ENCODE peak calls at places on chromosomes 6 and 20, in five cellular contexts. One of them, this sample, is unnamed.
A peak's percentile ranks its signal among the peaks of the same experiment; 100 is the strongest.

GRCh38 chr6:54419885-54420284 is 111.6 kb downstream of the TINAG start:
- DNase-seq in PC-3: peak; percentile 86
- DNase-seq in mammary epithelial cell: peak; percentile 91
- DNase-seq in hepatocyte: peak; percentile 11
- DNase-seq in neural progenitor cell: no peak
- DNase-seq in this sample: peak; percentile 91

GRCh38 chr6:145034664-145035063 is 700.7 kb downstream of the EPM2A start:
- DNase-seq in PC-3: no peak
- DNase-seq in hepatocyte: no peak
- DNase-seq in neural progenitor cell: no peak
- DNase-seq in mammary epithelial cell: no peak
- DNase-seq in this sample: peak; percentile 57

GRCh38 chr6:195861-196360 is 96.4 kb upstream of the DUSP22 start:
- DNase-seq in PC-3: no peak
- DNase-seq in mammary epithelial cell: no peak
- DNase-seq in hepatocyte: peak; percentile 36
- DNase-seq in neural progenitor cell: no peak
- DNase-seq in this sample: peak; percentile 20

GRCh38 chr6:6588924-6589696 is 590 bp downstream of the LY86 start:
- DNase-seq in neural progenitor cell: no peak
- DNase-seq in PC-3: no peak
- DNase-seq in mammary epithelial cell: no peak
- DNase-seq in hepatocyte: no peak
- DNase-seq in this sample: no peak

GRCh38 chr6:25169551-25170335 is 109.4 kb upstream of the CARMIL1 start:
- DNase-seq in PC-3: no peak
- DNase-seq in hepatocyte: no peak
- DNase-seq in mammary epithelial cell: no peak
- DNase-seq in neural progenitor cell: no peak
- DNase-seq in this sample: peak; percentile 66

GRCh38 chr6:123616942-123617341 is 19.8 kb downstream of the TRDN start:
- DNase-seq in mammary epithelial cell: no peak
- DNase-seq in hepatocyte: no peak
- DNase-seq in neural progenitor cell: no peak
- DNase-seq in PC-3: no peak
- DNase-seq in this sample: no peak

GRCh38 chr6:118743744-118744143 is 92.4 kb upstream of the CEP85L start:
- DNase-seq in neural progenitor cell: no peak
- DNase-seq in mammary epithelial cell: no peak
- DNase-seq in PC-3: no peak
- DNase-seq in hepatocyte: no peak
- DNase-seq in this sample: peak; percentile 55

GRCh38 chr20:12056836-12057235 is 139.1 kb downstream of the BTBD3 start:
- DNase-seq in hepatocyte: peak; percentile 27
- DNase-seq in neural progenitor cell: peak; percentile 53
- DNase-seq in mammary epithelial cell: no peak
- DNase-seq in PC-3: no peak
- DNase-seq in this sample: peak; percentile 12

GRCh38 chr6:40325791-40326190 is 261.4 kb downstream of the LRFN2 start:
- DNase-seq in mammary epithelial cell: no peak
- DNase-seq in neural progenitor cell: no peak
- DNase-seq in hepatocyte: no peak
- DNase-seq in PC-3: no peak
- DNase-seq in this sample: no peak

GRCh38 chr6:98931710-98932109 is 16.0 kb downstream of the FBXL4 start:
- DNase-seq in hepatocyte: no peak
- DNase-seq in mammary epithelial cell: no peak
- DNase-seq in neural progenitor cell: peak; percentile 5
- DNase-seq in PC-3: no peak
- DNase-seq in this sample: no peak

GRCh38 chr6:40912158-40912946 is 126.7 kb downstream of the UNC5CL start:
- DNase-seq in mammary epithelial cell: peak; percentile 87
- DNase-seq in hepatocyte: peak; percentile 60
- DNase-seq in neural progenitor cell: peak; percentile 51
- DNase-seq in PC-3: peak; percentile 63
- DNase-seq in this sample: no peak

GRCh38 chr6:42404494-42404893 is 47.2 kb downstream of the TRERF1 start:
- DNase-seq in PC-3: peak; percentile 90
- DNase-seq in neural progenitor cell: peak; percentile 40
- DNase-seq in mammary epithelial cell: peak; percentile 72
- DNase-seq in hepatocyte: peak; percentile 80
- DNase-seq in this sample: peak; percentile 65

GRCh38 chr6:2229742-2230141 is 15.7 kb downstream of the GMDS start:
- DNase-seq in mammary epithelial cell: no peak
- DNase-seq in neural progenitor cell: peak; percentile 25
- DNase-seq in PC-3: no peak
- DNase-seq in hepatocyte: no peak
- DNase-seq in this sample: no peak

GRCh38 chr6:79111549-79111948 is 33.5 kb upstream of the PHIP start:
- DNase-seq in PC-3: no peak
- DNase-seq in neural progenitor cell: no peak
- DNase-seq in hepatocyte: no peak
- DNase-seq in mammary epithelial cell: no peak
- DNase-seq in this sample: no peak
- H2AFZ ChIP-seq in PC-3: no peak overlapping the region
- H2AFZ ChIP-seq in neural progenitor cell: no peak overlapping the region
- H2AFZ ChIP-seq in hepatocyte: no peak overlapping the region
- H2AFZ ChIP-seq in mammary epithelial cell: no peak overlapping the region
- H2AFZ ChIP-seq in this sample: no peak overlapping the region

GRCh38 chr6:151322570-151322969 is 68.8 kb downstream of the ZBTB2 start:
- DNase-seq in neural progenitor cell: no peak
- DNase-seq in mammary epithelial cell: peak; percentile 9
- DNase-seq in PC-3: peak; percentile 28
- DNase-seq in hepatocyte: no peak
- DNase-seq in this sample: no peak
- H3K27ac ChIP-seq in neural progenitor cell: no peak overlapping the region
- H3K27ac ChIP-seq in mammary epithelial cell: no peak overlapping the region
- H3K27ac ChIP-seq in PC-3: peak overlapping the region; percentile 87
- H3K27ac ChIP-seq in hepatocyte: no peak overlapping the region
- H3K27ac ChIP-seq in this sample: no peak overlapping the region

DNA sequence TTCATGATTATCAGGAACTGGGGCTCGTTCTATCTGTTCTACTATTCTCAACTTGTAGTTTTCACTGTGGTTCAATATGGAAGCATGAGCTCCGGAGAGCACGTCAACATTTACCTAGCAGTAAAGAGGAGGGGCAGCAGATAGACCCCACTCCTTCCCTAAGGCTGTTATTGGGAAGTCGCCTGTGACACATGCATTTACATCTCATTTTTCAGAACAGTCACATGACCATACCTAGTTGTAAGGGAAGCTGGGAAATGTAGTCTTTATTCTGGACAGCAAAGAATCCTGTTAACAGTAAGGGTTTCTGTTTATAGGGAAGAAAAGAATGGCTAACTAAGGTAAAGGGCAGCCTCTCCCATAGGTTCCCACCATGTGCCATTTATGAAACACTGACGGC is 158.3 kb downstream of the ZFP64 start:
- DNase-seq in neural progenitor cell: no peak
- DNase-seq in hepatocyte: peak; percentile 13
- DNase-seq in PC-3: no peak
- DNase-seq in mammary epithelial cell: no peak
- DNase-seq in this sample: no peak
- H3K79me2 ChIP-seq in neural progenitor cell: no peaks in the 10 kb centered on the region
- H3K79me2 ChIP-seq in hepatocyte: no peaks in the 10 kb centered on the region
- H3K79me2 ChIP-seq in PC-3: no peaks in the 10 kb centered on the region
- H3K79me2 ChIP-seq in mammary epithelial cell: no peaks in the 10 kb centered on the region
- H3K79me2 ChIP-seq in this sample: no peaks in the 10 kb centered on the region

GRCh38 chr20:62860391-62860923 is 1.2 kb downstream of the TCFL5 start:
- DNase-seq in mammary epithelial cell: peak; percentile 32
- DNase-seq in neural progenitor cell: peak; percentile 33
- DNase-seq in PC-3: peak; percentile 57
- DNase-seq in hepatocyte: no peak
- DNase-seq in this sample: peak; percentile 30

GRCh38 chr20:62858059-62858458 is 3.6 kb downstream of the TCFL5 start:
- DNase-seq in PC-3: no peak
- DNase-seq in neural progenitor cell: no peak
- DNase-seq in mammary epithelial cell: no peak
- DNase-seq in hepatocyte: no peak
- DNase-seq in this sample: no peak

GRCh38 chr20:62861732-62862336 is at the start of gene TCFL5:
- DNase-seq in mammary epithelial cell: peak; percentile 76
- DNase-seq in PC-3: peak; percentile 84
- DNase-seq in hepatocyte: peak; percentile 94
- DNase-seq in neural progenitor cell: peak; percentile 92
- DNase-seq in this sample: peak; percentile 47

GRCh38 chr20:62859721-62860120 is 1.9 kb downstream of the TCFL5 start:
- DNase-seq in mammary epithelial cell: no peak
- DNase-seq in hepatocyte: no peak
- DNase-seq in PC-3: no peak
- DNase-seq in neural progenitor cell: no peak
- DNase-seq in this sample: no peak

DNA sequence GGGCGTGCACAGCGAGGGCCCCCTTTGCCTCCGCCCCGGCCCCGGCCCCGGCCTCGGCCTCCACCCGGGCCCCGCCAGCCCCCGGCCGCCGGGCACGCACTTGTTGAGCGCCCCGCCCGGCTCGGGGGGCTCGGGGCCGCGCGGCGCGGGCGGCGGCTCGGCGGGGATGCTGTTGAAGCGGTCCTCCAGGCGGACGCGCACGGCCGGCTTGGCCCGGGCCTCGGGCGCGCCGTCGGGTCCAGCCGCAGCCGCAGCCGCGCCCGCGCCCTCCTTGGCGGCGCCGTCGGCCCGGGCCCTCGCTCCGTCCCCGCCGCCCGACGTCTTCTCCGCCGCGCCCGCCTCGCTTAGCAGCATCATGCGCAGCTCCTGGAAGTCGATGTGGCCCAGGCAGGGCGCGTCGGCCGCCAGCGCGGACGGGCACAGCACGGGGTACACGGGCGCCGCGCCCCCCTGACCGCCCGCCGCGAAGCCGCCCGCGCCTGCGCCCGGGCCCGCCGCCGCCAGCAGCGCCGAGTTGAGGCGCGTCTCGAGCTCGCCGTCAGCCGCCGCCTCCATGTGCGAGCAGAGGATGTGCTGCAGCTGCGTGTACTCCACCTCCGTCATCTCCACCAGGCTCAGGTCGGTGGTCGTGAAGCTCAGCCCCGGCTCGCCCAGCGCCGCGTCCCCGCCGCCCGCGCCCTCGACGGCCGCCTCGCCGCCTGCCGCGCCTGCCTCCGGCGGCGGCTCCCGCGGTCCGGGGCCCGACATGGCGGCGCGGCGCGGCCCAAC is 514 bp downstream of the TCFL5 start:
- DNase-seq in hepatocyte: peak; percentile 62
- DNase-seq in PC-3: no peak
- DNase-seq in mammary epithelial cell: no peak
- DNase-seq in neural progenitor cell: peak; percentile 65
- DNase-seq in this sample: no peak
- H2AFZ ChIP-seq in hepatocyte: no peak overlapping the region
- H2AFZ ChIP-seq in PC-3: peak overlapping the region; percentile 65
- H2AFZ ChIP-seq in mammary epithelial cell: peak overlapping the region; percentile 92
- H2AFZ ChIP-seq in neural progenitor cell: no peak overlapping the region
- H2AFZ ChIP-seq in this sample: peak overlapping the region; percentile 84

This sample was measured in astrocyte.